ENCODE peak calls at places on chromosomes 13 and 19, in nine cellular contexts. Z is HAP-1; A is NCI-H1417; K is CD8-positive, alpha-beta T cell; F is activated naive CD4-positive, alpha-beta T cell; B is kidney tubule cell; U is NCI-H510A treated with DMSO at 0.1 percent for 48 hours; M is bronchial epithelial cell; W is AG10803. H is an unnamed sample.
A peak's percentile ranks its signal among the peaks of the same experiment; 100 is the strongest.

GRCh38 chr13:98942485-98942884 is 35.4 kb downstream of the DOCK9 start:
- DNase-seq in W (no peak), B (no peak), M (peak; percentile 90), F (no peak), Z (no peak), A (no peak), U (no peak), K (no peak), H (peak; percentile 89)

GRCh38 chr19:9914315-9915207 is 21.8 kb downstream of the OLFM2 start:
- DNase-seq in A (peak; percentile 71), K (peak; percentile 79), W (peak; percentile 72), U (no peak), M (peak; percentile 58), Z (peak; percentile 90), B (peak; percentile 83), F (peak; percentile 77), H (peak; percentile 38)

GRCh38 chr13:113650731-113651148 is 7.3 kb downstream of the ATP4B start:
- DNase-seq in W (no peak), B (no peak), A (no peak), U (no peak), F (no peak), Z (no peak), K (no peak), M (no peak), H (no peak)

GRCh38 chr19:1837625-1838105 is 10.6 kb downstream of the REXO1 start:
- DNase-seq in F (peak; percentile 49), U (no peak), K (peak; percentile 46), B (peak; percentile 41), A (no peak), Z (peak; percentile 85), M (no peak), W (no peak), H (no peak)

GRCh38 chr19:1227655-1228054 is 10.2 kb downstream of the CBARP start:
- DNase-seq in M (no peak), B (no peak), U (no peak), K (no peak), A (no peak), W (no peak), Z (no peak), F (no peak), H (no peak)

GRCh38 chr13:103098535-103098934 is 32.3 kb upstream of the SLC10A2 start:
- DNase-seq in Z (no peak), F (no peak), A (no peak), M (no peak), U (no peak), B (no peak), K (no peak), W (no peak), H (no peak)

GRCh38 chr19:10565567-10566407 is at the start of gene KRI1:
- DNase-seq in M (peak; percentile 91), U (peak; percentile 97), F (peak; percentile 99), B (peak; percentile 97), K (peak; percentile 98), W (peak; percentile 98), A (peak; percentile 99), Z (peak; percentile 99), H (peak; percentile 85)

GRCh38 chr19:4034048-4035017 is 26.8 kb downstream of the PIAS4 start:
- DNase-seq in B (no peak), K (no peak), A (no peak), Z (no peak), M (no peak), F (no peak), W (no peak), U (no peak), H (no peak)

GRCh38 chr13:59088716-59089115 is 1075.0 kb downstream of the DIAPH3 start:
- DNase-seq in W (no peak), K (no peak), B (peak; percentile 10), F (no peak), U (no peak), M (no peak), Z (no peak), A (no peak), H (no peak)

GRCh38 chr13:112574476-112575294 is 13.3 kb downstream of the TUBGCP3 start:
- DNase-seq in Z (no peak), U (no peak), K (no peak), M (no peak), F (no peak), A (no peak), B (no peak), W (peak; percentile 14), H (no peak)

GRCh38 chr19:940591-941291 is 14.9 kb downstream of the ARID3A start:
- DNase-seq in K (peak; percentile 77), B (peak; percentile 85), M (no peak), Z (no peak), A (peak; percentile 90), U (peak; percentile 26), W (no peak), F (peak; percentile 63), H (no peak)

GRCh38 chr13:93625536-93625935 is 398.9 kb downstream of the GPC6 start:
- DNase-seq in B (no peak), A (no peak), F (no peak), K (no peak), M (no peak), W (no peak), Z (peak; percentile 65), U (no peak), H (no peak)